ENCODE peak calls at places on chromosomes 16 and 17, in four cellular contexts. One of them, this sample, is unnamed.

GRCh38 chr17:83195330-83196087 is 116.1 kb downstream of the METRNL start:
- DNase-seq in A549: no peak
- DNase-seq in suprapubic skin: peak; percentile 89
- DNase-seq in H1: no peak
- DNase-seq in this sample: peak; percentile 41

GRCh38 chr17:10843806-10844205 is 5.9 kb upstream of the PIRT start:
- DNase-seq in A549: no peak
- DNase-seq in suprapubic skin: no peak
- DNase-seq in H1: peak; percentile 57
- DNase-seq in this sample: no peak

GRCh38 chr16:48367443-48368049 is 17.7 kb downstream of the SIAH1 start:
- DNase-seq in A549: no peak
- DNase-seq in suprapubic skin: no peak
- DNase-seq in H1: no peak
- DNase-seq in this sample: no peak

GRCh38 chr16:3764409-3764808 is 47.1 kb upstream of the TRAP1 start:
- DNase-seq in A549: no peak
- DNase-seq in suprapubic skin: no peak
- DNase-seq in H1: no peak
- DNase-seq in this sample: no peak

GRCh38 chr17:4796550-4796915 is 569 bp downstream of the PSMB6 start:
- DNase-seq in A549: peak; percentile 92
- DNase-seq in suprapubic skin: no peak
- DNase-seq in H1: peak; percentile 63
- DNase-seq in this sample: no peak

GRCh38 chr16:14172200-14172805 is 101.2 kb downstream of the MRTFB start:
- DNase-seq in A549: no peak
- DNase-seq in suprapubic skin: no peak
- DNase-seq in H1: no peak
- DNase-seq in this sample: no peak

GRCh38 chr17:31216053-31216751 is 80.8 kb downstream of the OMG start:
- DNase-seq in A549: peak; percentile 23
- DNase-seq in suprapubic skin: no peak
- DNase-seq in H1: no peak
- DNase-seq in this sample: no peak

GRCh38 chr16:70808371-70808770 is 7.4 kb upstream of the VAC14 start:
- DNase-seq in A549: no peak
- DNase-seq in suprapubic skin: no peak
- DNase-seq in H1: no peak
- DNase-seq in this sample: no peak

GRCh38 chr16:85103096-85104079 is 8.9 kb downstream of the CIBAR2 start:
- DNase-seq in A549: no peak
- DNase-seq in suprapubic skin: no peak
- DNase-seq in H1: no peak
- DNase-seq in this sample: no peak

GRCh38 chr17:75151893-75152292 is 2.4 kb downstream of the JPT1 start:
- DNase-seq in A549: no peak
- DNase-seq in suprapubic skin: no peak
- DNase-seq in H1: no peak
- DNase-seq in this sample: no peak

GRCh38 chr17:34243732-34244299 is 11.3 kb upstream of the CCL2 start:
- DNase-seq in A549: no peak
- DNase-seq in suprapubic skin: no peak
- DNase-seq in H1: no peak
- DNase-seq in this sample: no peak

GRCh38 chr17:58492238-58493121 is 4.3 kb upstream of the HSF5 start:
- DNase-seq in A549: no peak
- DNase-seq in suprapubic skin: no peak
- DNase-seq in H1: peak; percentile 6
- DNase-seq in this sample: no peak

GRCh38 chr17:17994271-17994670 is 21.6 kb downstream of the DRC3 start:
- DNase-seq in A549: peak; percentile 62
- DNase-seq in suprapubic skin: no peak
- DNase-seq in H1: peak; percentile 77
- DNase-seq in this sample: peak; percentile 36

GRCh38 chr16:88650749-88651275 is at the start of gene CYBA:
- DNase-seq in A549: peak; percentile 87
- DNase-seq in suprapubic skin: no peak
- DNase-seq in H1: peak; percentile 90
- DNase-seq in this sample: peak; percentile 50

GRCh38 chr17:70022175-70022574 is 52.9 kb upstream of the KCNJ16 start:
- DNase-seq in A549: no peak
- DNase-seq in suprapubic skin: no peak
- DNase-seq in H1: no peak
- DNase-seq in this sample: no peak

GRCh38 chr16:28110479-28110878 is 47.0 kb upstream of the GSG1L start:
- DNase-seq in A549: no peak
- DNase-seq in suprapubic skin: no peak
- DNase-seq in H1: no peak
- DNase-seq in this sample: no peak

GRCh38 chr16:47672475-47672874 is 211.3 kb downstream of the PHKB start:
- DNase-seq in A549: no peak
- DNase-seq in suprapubic skin: no peak
- DNase-seq in H1: no peak
- DNase-seq in this sample: no peak

GRCh38 chr17:73196500-73196899 is 3.6 kb downstream of the COG1 start:
- DNase-seq in A549: peak; percentile 64
- DNase-seq in suprapubic skin: no peak
- DNase-seq in H1: peak; percentile 53
- DNase-seq in this sample: peak; percentile 68

GRCh38 chr16:19524356-19524865 is 669 bp downstream of the CCP110 start:
- DNase-seq in A549: peak; percentile 21
- DNase-seq in suprapubic skin: no peak
- DNase-seq in H1: no peak
- DNase-seq in this sample: no peak

GRCh38 chr16:4811242-4811641 is 8.8 kb upstream of the ROGDI start:
- DNase-seq in A549: no peak
- DNase-seq in suprapubic skin: no peak
- DNase-seq in H1: no peak
- DNase-seq in this sample: no peak

GRCh38 chr17:59858167-59858790 is 34.5 kb downstream of the TUBD1 start:
- DNase-seq in A549: no peak
- DNase-seq in suprapubic skin: peak; percentile 6
- DNase-seq in H1: no peak
- DNase-seq in this sample: no peak

GRCh38 chr16:2047330-2048115 is at the start of the genes NTHL1 and TSC2:
- DNase-seq in A549: peak; percentile 86
- DNase-seq in suprapubic skin: peak; percentile 98
- DNase-seq in H1: peak; percentile 97
- DNase-seq in this sample: peak; percentile 96
- TF ChIP-seq EP300 in A549: no peak
- TF ChIP-seq EP300 in suprapubic skin: no peak
- TF ChIP-seq EP300 in H1: no peak
- TF ChIP-seq EP300 in this sample: no peak

DNA sequence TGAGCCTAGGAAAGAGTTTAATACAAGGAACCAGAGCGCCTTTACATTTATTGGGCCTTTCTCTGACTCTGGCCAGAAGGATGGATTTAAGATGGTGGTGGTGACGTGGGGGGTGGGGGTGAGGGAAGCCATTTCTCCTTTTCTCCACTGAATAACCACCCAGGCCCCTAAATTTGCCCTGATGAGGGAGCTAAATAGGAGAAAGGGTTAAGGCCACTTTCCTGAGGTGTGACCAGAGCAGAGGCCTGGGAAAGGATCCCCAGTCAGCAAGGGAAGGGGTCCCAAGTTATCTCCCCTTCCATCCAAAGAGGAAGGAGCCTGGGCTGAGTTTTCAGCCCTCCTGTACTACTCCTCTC is 1.1 kb upstream of the HOXB9 start:
- DNase-seq in A549: no peak
- DNase-seq in suprapubic skin: no peak
- DNase-seq in H1: no peak
- DNase-seq in this sample: no peak
- H3K4me3 ChIP-seq in A549: no peak overlapping the region
- H3K4me3 ChIP-seq in suprapubic skin: no peak overlapping the region
- H3K4me3 ChIP-seq in H1: no peak overlapping the region
- H3K4me3 ChIP-seq in this sample: no peak overlapping the region

GRCh38 chr16:29662729-29663019 is 373 bp upstream of the SPN start:
- DNase-seq in A549: no peak
- DNase-seq in suprapubic skin: no peak
- DNase-seq in H1: no peak
- DNase-seq in this sample: no peak
- H3K27ac ChIP-seq in A549: no peak overlapping the region
- H3K27ac ChIP-seq in suprapubic skin: no peak overlapping the region
- H3K27ac ChIP-seq in H1: no peak overlapping the region
- H3K27ac ChIP-seq in this sample: no peak overlapping the region

DNA sequence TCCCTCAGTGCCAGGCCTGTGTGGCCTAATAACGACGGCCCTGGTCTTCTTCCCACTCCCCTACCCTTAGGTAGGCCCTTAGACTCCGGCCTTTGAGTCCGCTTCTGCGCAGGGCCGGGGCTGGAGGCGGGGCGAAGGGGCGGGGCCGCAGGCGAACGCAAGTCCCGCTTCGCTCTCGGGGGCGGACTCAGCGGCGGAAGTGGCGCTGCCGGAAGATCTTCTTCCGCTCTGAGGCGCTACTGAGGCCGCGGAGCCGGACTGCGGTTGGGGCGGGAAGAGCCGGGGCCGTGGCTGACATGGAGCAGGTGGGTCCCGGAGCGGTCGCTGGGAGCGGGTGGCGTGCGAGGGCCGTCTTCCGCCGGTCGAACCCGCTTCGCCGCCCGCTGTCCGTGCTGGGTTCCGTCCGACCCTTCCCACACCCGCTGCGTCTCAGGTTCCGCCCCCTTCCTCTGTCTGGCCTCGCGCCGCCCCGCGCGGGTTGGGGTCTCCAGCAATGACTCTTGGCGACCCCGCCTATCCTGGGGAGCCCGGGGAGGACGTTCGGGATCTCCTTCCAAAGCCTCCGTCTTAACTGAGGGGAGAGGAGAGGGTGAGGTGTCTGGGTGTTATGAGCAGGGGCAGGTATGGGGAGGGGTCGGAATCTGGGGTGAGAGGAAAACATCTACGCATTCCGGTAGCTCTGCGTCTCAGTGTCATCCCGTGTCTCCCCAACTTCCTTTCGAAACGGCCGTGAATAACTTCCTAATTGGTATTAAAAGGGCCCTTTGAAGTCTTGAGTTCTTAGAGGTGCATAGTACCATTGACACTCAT is at the start of gene STARD3:
- DNase-seq in A549: peak; percentile 97
- DNase-seq in suprapubic skin: peak; percentile 96
- DNase-seq in H1: peak; percentile 92
- DNase-seq in this sample: peak; percentile 90
- TF ChIP-seq EP300 in A549: no peak
- TF ChIP-seq EP300 in suprapubic skin: no peak
- TF ChIP-seq EP300 in H1: peak; percentile 22
- TF ChIP-seq EP300 in this sample: no peak

GRCh38 chr17:1834378-1835149 is 4.8 kb downstream of the RPA1 start:
- DNase-seq in A549: no peak
- DNase-seq in suprapubic skin: no peak
- DNase-seq in H1: no peak
- DNase-seq in this sample: no peak
- H3K4me3 ChIP-seq in A549: no peak overlapping the region
- H3K4me3 ChIP-seq in suprapubic skin: no peak overlapping the region
- H3K4me3 ChIP-seq in H1: no peak overlapping the region
- H3K4me3 ChIP-seq in this sample: no peak overlapping the region

GRCh38 chr17:65022137-65022536 is 34.4 kb downstream of the GNA13 start:
- DNase-seq in A549: no peak
- DNase-seq in suprapubic skin: no peak
- DNase-seq in H1: no peak
- DNase-seq in this sample: no peak
- H3K27ac ChIP-seq in A549: no peak overlapping the region
- H3K27ac ChIP-seq in suprapubic skin: peak overlapping the region; percentile 31
- H3K27ac ChIP-seq in H1: no peak overlapping the region
- H3K27ac ChIP-seq in this sample: no peak overlapping the region

GRCh38 chr16:68790944-68791343 is 52.4 kb upstream of the TANGO6 start:
- DNase-seq in A549: no peak
- DNase-seq in suprapubic skin: no peak
- DNase-seq in H1: peak; percentile 60
- DNase-seq in this sample: no peak
- TF ChIP-seq EP300 in A549: no peak
- TF ChIP-seq EP300 in suprapubic skin: no peak
- TF ChIP-seq EP300 in H1: no peak
- TF ChIP-seq EP300 in this sample: no peak

GRCh38 chr16:66548868-66549267 is 1.1 kb downstream of the TK2 start:
- DNase-seq in A549: no peak
- DNase-seq in suprapubic skin: peak; percentile 55
- DNase-seq in H1: no peak
- DNase-seq in this sample: no peak
- H3K4me3 ChIP-seq in A549: peak overlapping the region; percentile 79
- H3K4me3 ChIP-seq in suprapubic skin: peak overlapping the region; percentile 71
- H3K4me3 ChIP-seq in H1: peak overlapping the region; percentile 72
- H3K4me3 ChIP-seq in this sample: peak overlapping the region; percentile 60

GRCh38 chr17:37826497-37827115 is 81.7 kb upstream of the HNF1B start:
- DNase-seq in A549: no peak
- DNase-seq in suprapubic skin: no peak
- DNase-seq in H1: no peak
- DNase-seq in this sample: no peak
- H3K27ac ChIP-seq in A549: peak overlapping the region; percentile 87
- H3K27ac ChIP-seq in suprapubic skin: no peak overlapping the region
- H3K27ac ChIP-seq in H1: no peak overlapping the region
- H3K27ac ChIP-seq in this sample: no peak overlapping the region

DNA sequence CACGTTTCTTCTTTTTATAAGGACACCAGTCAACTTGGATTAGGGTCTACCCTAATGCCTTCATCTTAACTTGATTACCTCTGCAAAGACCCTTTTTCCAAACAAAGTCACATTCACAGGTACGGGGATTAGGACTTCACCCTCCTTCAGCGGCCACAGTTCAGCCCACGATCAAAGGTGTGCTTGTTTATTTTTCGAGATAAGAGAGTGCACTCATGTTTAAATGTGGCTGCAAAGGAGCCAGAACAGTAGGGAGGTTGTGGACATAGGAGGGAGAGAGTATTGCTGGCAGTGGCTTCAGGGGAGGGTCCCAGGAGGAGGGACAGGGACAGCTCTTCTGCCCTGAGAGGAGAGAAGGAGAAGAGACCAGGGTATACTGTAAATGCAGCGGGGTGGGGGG is 46.7 kb downstream of the MGAT5B start:
- DNase-seq in A549: no peak
- DNase-seq in suprapubic skin: no peak
- DNase-seq in H1: no peak
- DNase-seq in this sample: no peak
- TF ChIP-seq EP300 in A549: no peak
- TF ChIP-seq EP300 in suprapubic skin: no peak
- TF ChIP-seq EP300 in H1: no peak
- TF ChIP-seq EP300 in this sample: no peak

This sample was measured in ovary.